ENCODE peak calls at places on chromosomes 4 and X, in ten cellular contexts. F is AG08395, J is uterus, E is amniotic stem cell, X is bronchial epithelial cell, I is PC-3, L is NCI-H460, T is HEK293T, O is ACHN, V is fibroblast of the aortic adventitia. D is an unnamed sample.

GRCh38 chr4:123746981-123747380 is 350.4 kb downstream of the SPRY1 start:
- DNase-seq in T (no peak), J (no peak), V (peak), O (no peak), E (no peak), F (no peak), I (no peak), L (no peak), X (no peak), D (no peak)

GRCh38 chr4:140136509-140136908 is 17.5 kb downstream of the MAML3 start:
- DNase-seq in L (no peak), I (peak), O (no peak), X (peak), J (no peak), E (no peak), V (peak), T (no peak), F (peak), D (no peak)

GRCh38 chr4:11165052-11165451 is 263.6 kb downstream of the HS3ST1 start:
- DNase-seq in L (no peak), F (no peak), X (peak), E (no peak), V (no peak), I (peak), J (no peak), O (no peak), T (no peak), D (no peak)

GRCh38 chrX:48470833-48471118 is 716 bp upstream of the SLC38A5 start:
- DNase-seq in L (no peak), O (no peak), X (no peak), V (no peak), F (no peak), T (no peak), I (no peak), J (no peak), E (no peak), D (no peak)

GRCh38 chr4:31737419-31737818 is 1017.2 kb downstream of the PCDH7 start:
- DNase-seq in F (no peak), O (no peak), V (no peak), I (no peak), J (no peak), X (no peak), E (no peak), L (no peak), T (no peak), D (no peak)

GRCh38 chr4:27096142-27096824 is 235.6 kb downstream of the STIM2 start:
- DNase-seq in I (peak), F (no peak), J (no peak), V (peak), T (no peak), O (no peak), X (no peak), L (no peak), E (no peak), D (no peak)

GRCh38 chr4:148776944-148777343 is 334.7 kb upstream of the NR3C2 start:
- DNase-seq in V (peak), E (peak), O (peak), J (no peak), L (no peak), X (peak), T (no peak), I (peak), F (peak), D (no peak)

GRCh38 chrX:122703762-122704161 is 480.3 kb upstream of the GRIA3 start:
- DNase-seq in L (no peak), E (no peak), F (peak), V (peak), T (no peak), O (no peak), I (no peak), J (no peak), X (peak), D (no peak)

GRCh38 chr4:3372933-3373465 is 68.8 kb upstream of the HGFAC start:
- DNase-seq in F (no peak), O (no peak), T (no peak), I (no peak), X (no peak), L (no peak), V (no peak), E (no peak), J (peak), D (no peak)

GRCh38 chrX:119755981-119756533 is 2.3 kb upstream of the SOWAHD start:
- DNase-seq in E (no peak), J (no peak), I (no peak), O (no peak), F (no peak), V (no peak), X (no peak), L (no peak), T (no peak), D (no peak)

GRCh38 chr4:74930166-74930565 is 2.8 kb upstream of the PARM1 start:
- DNase-seq in O (no peak), F (no peak), J (no peak), X (no peak), T (no peak), I (no peak), V (no peak), L (no peak), E (no peak), D (no peak)

GRCh38 chr4:150302553-150302952 is 224.3 kb downstream of the DCLK2 start:
- DNase-seq in V (peak), E (peak), L (peak), O (peak), J (no peak), T (no peak), F (peak), X (peak), I (peak), D (no peak)

GRCh38 chr4:111274486-111274885 is 651.6 kb upstream of the PITX2 start:
- DNase-seq in F (peak), L (no peak), T (no peak), V (no peak), J (no peak), O (no peak), E (no peak), I (no peak), X (no peak), D (no peak)

GRCh38 chr4:186924723-186925122 is 201.1 kb upstream of the FAT1 start:
- DNase-seq in J (no peak), V (no peak), I (no peak), O (no peak), E (no peak), F (no peak), L (no peak), X (no peak), T (no peak), D (no peak)

GRCh38 chr4:76253511-76253910 is 2.0 kb downstream of the FAM47E start:
- DNase-seq in F (no peak), V (no peak), O (no peak), X (no peak), I (no peak), L (no peak), T (no peak), E (no peak), J (no peak), D (no peak)